ENCODE peak calls at places on chromosomes 6 and 20, in ten cellular contexts. U is mammary epithelial cell; E is IMR-90; B is adrenal gland; N is endothelial cell; K is CD8-positive, alpha-beta T cell; G is cardiac muscle cell; M is Panc1; S is breast epithelium; I is AG04450. X is an unnamed sample.

GRCh38 chr6:3393796-3394195 is 63.1 kb downstream of the SLC22A23 start:
- DNase-seq in M (no peak), K (no peak), G (no peak), E (no peak), B (no peak), I (no peak), N (no peak), U (no peak), S (no peak), X (no peak)

GRCh38 chr20:47377122-47377722 is 20.7 kb upstream of the ZMYND8 start:
- DNase-seq in E (no peak), U (peak; percentile 82), G (no peak), I (no peak), B (no peak), K (no peak), S (no peak), M (no peak), N (no peak), X (no peak)

GRCh38 chr20:12061471-12061870 is 143.8 kb downstream of the BTBD3 start:
- DNase-seq in B (no peak), M (no peak), G (no peak), I (no peak), N (no peak), E (no peak), K (no peak), U (no peak), S (no peak), X (no peak)

GRCh38 chr6:131782764-131783163 is 25.1 kb upstream of the ENPP1 start:
- DNase-seq in E (no peak), B (no peak), M (no peak), N (no peak), S (no peak), U (no peak), K (no peak), I (no peak), G (no peak), X (no peak)

GRCh38 chr6:46243754-46244153 is 73.0 kb upstream of the ENPP5 start:
- DNase-seq in M (no peak), S (no peak), E (no peak), N (no peak), I (no peak), U (no peak), G (no peak), K (no peak), B (no peak), X (no peak)

GRCh38 chr6:15327271-15327670 is 81.4 kb downstream of the JARID2 start:
- DNase-seq in B (peak; percentile 50), U (no peak), K (no peak), N (no peak), G (no peak), M (no peak), S (no peak), E (no peak), I (no peak), X (no peak)

GRCh38 chr20:41134362-41135186 is 2.8 kb upstream of the PLCG1 start:
- DNase-seq in G (no peak), I (no peak), N (no peak), E (no peak), S (no peak), M (no peak), U (no peak), K (no peak), B (no peak), X (no peak)

GRCh38 chr6:12941422-12941821 is 224.9 kb downstream of the PHACTR1 start:
- DNase-seq in M (no peak), G (peak; percentile 80), B (peak; percentile 31), U (no peak), I (no peak), E (no peak), S (no peak), K (no peak), N (no peak), X (no peak)

GRCh38 chr6:73942581-73942980 is 246.6 kb downstream of the CD109 start:
- DNase-seq in M (peak; percentile 4), N (no peak), G (no peak), U (peak; percentile 38), E (peak; percentile 79), B (no peak), S (no peak), I (peak; percentile 10), K (no peak), X (no peak)

GRCh38 chr6:88072462-88072861 is 24.8 kb downstream of the SPACA1 start:
- DNase-seq in S (no peak), B (no peak), U (no peak), K (no peak), E (no peak), N (no peak), M (no peak), I (no peak), G (no peak), X (no peak)

GRCh38 chr6:30067460-30068139 is 602 bp downstream of the PPP1R11 start:
- DNase-seq in M (no peak), U (no peak), K (no peak), S (no peak), N (peak; percentile 83), E (no peak), B (no peak), I (no peak), G (peak; percentile 85), X (no peak)

GRCh38 chr6:3266170-3266569 is 7.4 kb downstream of the PSMG4 start:
- DNase-seq in B (no peak), S (no peak), N (no peak), M (no peak), U (no peak), G (no peak), I (no peak), K (no peak), E (no peak), X (no peak)

GRCh38 chr6:16674666-16675392 is 86.4 kb downstream of the ATXN1 start:
- DNase-seq in K (no peak), E (peak; percentile 49), U (no peak), M (no peak), N (no peak), G (no peak), I (no peak), S (no peak), B (no peak), X (no peak)

GRCh38 chr20:48275325-48275724 is 490.0 kb upstream of the SULF2 start:
- DNase-seq in I (no peak), S (no peak), U (no peak), G (no peak), E (no peak), B (no peak), K (no peak), M (no peak), N (no peak), X (no peak)

GRCh38 chr6:147874322-147874721 is 365.8 kb downstream of the SAMD5 start:
- DNase-seq in K (no peak), G (no peak), M (no peak), E (no peak), I (no peak), U (no peak), B (no peak), N (no peak), S (no peak), X (no peak)

GRCh38 chr6:26401987-26402658 is at the start of gene BTN3A1:
- DNase-seq in M (peak; percentile 70), I (peak; percentile 24), B (peak; percentile 72), S (no peak), N (peak; percentile 44), U (peak; percentile 77), K (peak; percentile 76), G (peak; percentile 69), E (peak; percentile 70), X (peak; percentile 67)

GRCh38 chr6:146650799-146651481 is 52.2 kb downstream of the ADGB start:
- DNase-seq in U (peak; percentile 25), G (no peak), E (no peak), B (no peak), M (no peak), S (no peak), K (no peak), I (no peak), N (no peak), X (no peak)

GRCh38 chr6:33798343-33798848 is 5.4 kb downstream of the MLN start:
- DNase-seq in M (no peak), I (no peak), B (no peak), N (no peak), K (no peak), E (no peak), S (no peak), G (no peak), U (no peak), X (no peak)
- TF ChIP-seq CTCF in M (no peak), I (no peak), B (no peak), N (no peak), K (no peak), E (no peak), S (no peak), G (no peak), U (no peak), X (no peak)

GRCh38 chr6:65259982-65260381 is 447.0 kb downstream of the EYS start:
- DNase-seq in K (no peak), N (no peak), E (no peak), I (no peak), U (no peak), B (no peak), S (no peak), G (no peak), M (no peak), X (no peak)

DNA sequence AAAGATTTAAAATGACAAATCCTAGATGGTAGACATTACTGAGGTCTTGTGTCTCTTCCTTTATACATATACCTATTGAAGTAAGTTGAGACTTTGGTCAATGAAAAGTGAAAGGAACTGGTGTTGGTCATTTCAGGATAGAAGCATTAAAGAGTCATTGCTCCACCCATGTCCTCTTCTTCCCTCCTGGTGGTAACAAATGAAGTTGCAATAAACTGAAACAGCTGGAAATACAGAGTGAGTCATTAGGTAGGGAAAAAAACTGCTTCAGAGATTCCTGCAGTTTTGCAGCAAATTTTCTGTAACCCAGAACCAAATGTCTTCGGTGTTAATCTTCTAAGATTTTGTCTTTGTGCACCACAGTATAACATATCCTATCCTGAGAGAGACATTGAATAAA is 447.9 kb downstream of the EYS start:
- DNase-seq in E (peak; percentile 27), I (peak; percentile 0), K (no peak), G (no peak), U (no peak), N (no peak), S (no peak), B (no peak), M (no peak), X (no peak)
- TF ChIP-seq CTCF in E (peak; percentile 7), I (peak; percentile 59), K (no peak), G (peak; percentile 10), U (no peak), N (peak; percentile 32), S (no peak), B (no peak), M (no peak), X (no peak)

DNA sequence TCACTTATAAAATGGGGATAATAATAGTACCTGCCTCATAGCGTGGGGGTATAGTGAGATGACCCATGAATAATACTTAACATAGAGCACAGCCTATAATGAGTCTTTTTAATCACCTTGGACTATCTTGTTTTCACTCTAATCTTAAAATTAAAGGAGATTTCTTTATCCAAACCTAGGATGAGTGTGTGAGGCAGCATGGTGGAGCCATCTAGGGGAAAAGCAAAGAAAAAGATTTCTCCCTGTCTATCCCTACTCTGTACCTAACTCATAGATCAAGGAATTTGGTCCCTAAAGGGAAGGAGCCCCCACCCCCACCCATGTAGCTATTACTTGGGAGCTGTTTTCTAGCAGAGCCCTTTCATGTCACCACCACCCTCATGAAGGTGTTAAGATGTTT is 45.2 kb upstream of the PAK5 start:
- DNase-seq in E (no peak), S (no peak), B (no peak), K (no peak), U (no peak), M (no peak), N (no peak), G (no peak), I (no peak), X (no peak)
- TF ChIP-seq CTCF in E (no peak), S (no peak), B (peak; percentile 22), K (no peak), U (peak; percentile 8), M (peak; percentile 41), N (no peak), G (no peak), I (no peak), X (no peak)

GRCh38 chr6:168908887-168909286 is 344.8 kb downstream of the THBS2 start:
- DNase-seq in S (no peak), G (no peak), E (peak; percentile 75), B (no peak), N (no peak), K (no peak), M (no peak), I (peak; percentile 27), U (peak; percentile 54), X (no peak)
- TF ChIP-seq CTCF in S (no peak), G (peak; percentile 33), E (peak; percentile 40), B (peak; percentile 15), N (no peak), K (no peak), M (no peak), I (peak; percentile 36), U (no peak), X (no peak)